ENCODE peak calls at places on chromosome 20, in four cellular contexts. S, M, B and D are unnamed samples.

GRCh38 chr20:4101271-4101670 is 85.9 kb upstream of the RNF24 start:
- DNase-seq in B (no peak), S (no peak), M (no peak), D (no peak)

GRCh38 chr20:32315399-32315798 is 37.9 kb downstream of the KIF3B start:
- DNase-seq in S (no peak), B (no peak), M (no peak), D (no peak)

GRCh38 chr20:57829805-57830514 is 120.1 kb upstream of the PMEPA1 start:
- DNase-seq in S (no peak), M (no peak), B (no peak), D (no peak)

GRCh38 chr20:32598606-32599005 is 13.5 kb upstream of the NOL4L start:
- DNase-seq in B (no peak), M (no peak), S (no peak), D (no peak)

GRCh38 chr20:43392561-43392960 is 65.1 kb upstream of the SRSF6 start:
- DNase-seq in M (no peak), B (peak), S (no peak), D (no peak)

GRCh38 chr20:31587545-31588389 is 17.3 kb upstream of the ID1 start:
- DNase-seq in B (no peak), S (no peak), M (no peak), D (no peak)

GRCh38 chr20:22414354-22414753 is 170.0 kb downstream of the FOXA2 start:
- DNase-seq in S (no peak), B (no peak), M (no peak), D (no peak)

GRCh38 chr20:14997791-14998190 is 660.4 kb upstream of the FLRT3 start:
- DNase-seq in B (no peak), S (peak), M (no peak), D (no peak)

GRCh38 chr20:43658723-43659419 is 8.0 kb upstream of the MYBL2 start:
- DNase-seq in M (no peak), B (no peak), S (no peak), D (no peak)

GRCh38 chr20:38131588-38132121 is 33.4 kb downstream of the TGM2 start:
- DNase-seq in S (no peak), M (no peak), B (no peak), D (no peak)

GRCh38 chr20:5923493-5923892 is 26.8 kb downstream of the TRMT6 start:
- DNase-seq in B (no peak), M (no peak), S (no peak), D (no peak)

GRCh38 chr20:12847862-12848261 is 160.9 kb upstream of the SPTLC3 start:
- DNase-seq in B (no peak), M (no peak), S (peak), D (no peak)

GRCh38 chr20:37955511-37955910 is 52.6 kb downstream of the VSTM2L start:
- DNase-seq in M (no peak), B (no peak), S (no peak), D (no peak)

GRCh38 chr20:63844384-63845025 is 13.4 kb upstream of the ZBTB46 start:
- DNase-seq in M (no peak), S (no peak), B (no peak), D (no peak)

GRCh38 chr20:22312744-22313346 is 271.5 kb downstream of the FOXA2 start:
- DNase-seq in M (peak), S (peak), B (no peak), D (no peak)

GRCh38 chr20:11852801-11853200 is 64.9 kb upstream of the BTBD3 start:
- DNase-seq in M (no peak), S (peak), B (no peak), D (no peak)

GRCh38 chr20:44052166-44052565 is 134.8 kb downstream of the JPH2 start:
- DNase-seq in B (no peak), S (no peak), M (no peak), D (no peak)

GRCh38 chr20:2701671-2702081 is 9.1 kb downstream of the EBF4 start:
- DNase-seq in S (no peak), M (no peak), B (peak), D (no peak)

GRCh38 chr20:50645253-50646068 is 45.9 kb downstream of the RIPOR3 start:
- DNase-seq in B (peak), M (no peak), S (peak), D (no peak)

GRCh38 chr20:52171025-52171424 is 20.6 kb downstream of the ZFP64 start:
- DNase-seq in S (no peak), B (no peak), M (no peak), D (no peak)

GRCh38 chr20:41247523-41248370 is 69.8 kb downstream of the ZHX3 start:
- DNase-seq in S (no peak), B (no peak), M (no peak), D (no peak)

GRCh38 chr20:34350095-34350494 is 13.0 kb upstream of the ITCH start:
- DNase-seq in M (no peak), S (no peak), B (no peak), D (no peak)

GRCh38 chr20:43960231-43960630 is 45.6 kb downstream of the TOX2 start:
- DNase-seq in M (no peak), B (no peak), S (no peak), D (no peak)

GRCh38 chr20:41594514-41595322 is 23.5 kb downstream of the CHD6 start:
- DNase-seq in M (no peak), S (no peak), B (no peak), D (no peak)

GRCh38 chr20:11337361-11338130 is 580.1 kb upstream of the BTBD3 start:
- DNase-seq in S (no peak), B (no peak), M (no peak), D (no peak)

GRCh38 chr20:37270586-37271420 is 9.2 kb upstream of the GHRH start:
- DNase-seq in B (no peak), S (no peak), M (peak), D (peak)

GRCh38 chr20:14960837-14961236 is 623.4 kb upstream of the FLRT3 start:
- DNase-seq in M (no peak), S (no peak), B (no peak), D (no peak)

GRCh38 chr20:2585811-2586210 is 49.4 kb downstream of the TMC2 start:
- DNase-seq in S (peak), B (no peak), M (no peak), D (no peak)

GRCh38 chr20:5002077-5002413 is 735 bp upstream of the SLC23A2 start:
- DNase-seq in B (no peak), S (no peak), M (no peak), D (no peak)

GRCh38 chr20:32004963-32005362 is 5.3 kb upstream of the CCM2L start:
- DNase-seq in S (peak), M (no peak), B (no peak), D (no peak)

GRCh38 chr20:4341804-4342560 is 326.6 kb upstream of the RNF24 start:
- DNase-seq in M (no peak), B (no peak), S (peak), D (no peak)

GRCh38 chr20:53706008-53706481 is 112.4 kb upstream of the ZNF217 start:
- DNase-seq in S (no peak), B (no peak), M (no peak), D (no peak)

GRCh38 chr20:9835302-9835701 is 3.6 kb downstream of the PAK5 start:
- DNase-seq in M (no peak), S (no peak), B (no peak), D (no peak)

GRCh38 chr20:9838035-9838377 is 870 bp downstream of the PAK5 start:
- DNase-seq in M (no peak), S (peak), B (no peak), D (no peak)

GRCh38 chr20:9838378-9839295 is at the start of gene PAK5:
- DNase-seq in B (peak), M (no peak), S (peak), D (no peak)

GRCh38 chr20:9837634-9838033 is 1.2 kb downstream of the PAK5 start:
- DNase-seq in B (no peak), S (no peak), M (no peak), D (no peak)

DNA sequence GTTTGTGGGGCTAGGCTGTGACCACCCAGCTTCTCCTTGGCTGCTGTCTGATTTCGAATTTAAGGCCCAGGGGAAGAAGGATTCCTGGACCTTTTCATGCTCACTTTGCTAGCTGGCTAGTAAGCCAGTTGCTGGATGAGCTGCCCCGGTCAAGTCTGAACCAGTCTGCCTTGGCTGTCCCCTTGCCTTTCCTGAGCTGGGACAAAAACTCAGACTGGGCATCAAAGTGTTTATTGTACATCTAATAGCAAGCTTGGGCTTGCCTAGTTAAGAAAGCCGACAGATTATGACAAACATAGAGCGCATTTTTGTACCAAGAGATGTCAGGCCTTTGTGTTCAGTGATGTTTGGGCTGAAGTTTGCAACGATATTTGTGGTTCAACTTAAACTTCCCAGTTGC is 750 bp upstream of the PAK5 start:
- DNase-seq in B (no peak), S (peak), M (no peak), D (no peak)
- H3K4me3 ChIP-seq in B (no peak), S (no peak), M (no peak), D (no peak)

GRCh38 chr20:62797671-62798532 is 1.6 kb downstream of the MRGBP start:
- DNase-seq in B (no peak), S (no peak), M (no peak), D (no peak)
- TF ChIP-seq CTCF in B (no peak), S (no peak), M (no peak), D (no peak)

DNA sequence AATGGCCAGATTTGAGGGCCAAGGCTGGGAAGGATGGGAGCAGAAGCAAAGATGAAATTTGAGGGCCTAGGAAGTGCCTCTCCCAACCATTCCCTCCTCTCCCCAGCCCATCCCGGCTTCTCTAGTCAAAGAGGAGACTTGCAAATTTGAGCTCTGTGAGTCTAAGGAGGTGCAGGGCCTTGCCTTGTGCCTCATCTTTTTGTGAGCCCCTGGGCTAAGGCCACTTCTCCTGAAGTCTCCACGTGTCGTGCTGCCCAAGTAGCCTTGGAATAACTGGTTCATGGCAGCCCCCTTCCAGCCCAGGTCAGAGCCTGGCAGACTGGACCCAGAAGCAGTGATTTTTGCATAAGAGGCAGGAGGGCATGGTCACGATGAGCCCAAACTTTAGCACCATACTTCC is 6.7 kb downstream of the PTGIS start:
- DNase-seq in S (no peak), B (no peak), M (no peak), D (no peak)
- H3K4me3 ChIP-seq in S (no peak), B (no peak), M (no peak), D (no peak)

GRCh38 chr20:17142666-17143065 is 84.2 kb upstream of the PCSK2 start:
- DNase-seq in S (no peak), B (no peak), M (no peak), D (no peak)
- TF ChIP-seq CTCF in S (no peak), B (no peak), M (no peak), D (no peak)

DNA sequence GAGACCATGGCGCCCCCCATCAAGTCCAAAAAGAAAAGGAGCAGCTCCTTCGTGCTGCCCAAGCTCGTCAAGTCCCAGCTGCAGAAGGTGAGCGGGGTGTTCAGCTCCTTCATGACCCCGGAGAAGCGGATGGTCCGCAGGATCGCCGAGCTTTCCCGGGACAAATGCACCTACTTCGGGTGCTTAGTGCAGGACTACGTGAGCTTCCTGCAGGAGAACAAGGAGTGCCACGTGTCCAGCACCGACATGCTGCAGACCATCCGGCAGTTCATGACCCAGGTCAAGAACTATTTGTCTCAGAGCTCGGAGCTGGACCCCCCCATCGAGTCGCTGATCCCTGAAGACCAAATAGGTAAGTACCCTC is 41.7 kb upstream of the NAA20 start:
- DNase-seq in M (no peak), B (no peak), S (no peak), D (no peak)
- H3K4me3 ChIP-seq in M (no peak), B (peak), S (peak), D (no peak)

GRCh38 chr20:47665221-47665991 is 119.9 kb downstream of the SULF2 start:
- DNase-seq in M (no peak), S (peak), B (no peak), D (no peak)
- TF ChIP-seq CTCF in M (no peak), S (peak), B (no peak), D (no peak)

GRCh38 chr20:571754-572331 is 28.3 kb upstream of the CSNK2A1 start:
- DNase-seq in B (peak), M (no peak), S (no peak), D (no peak)
- H3K4me3 ChIP-seq in B (no peak), M (no peak), S (no peak), D (no peak)

DNA sequence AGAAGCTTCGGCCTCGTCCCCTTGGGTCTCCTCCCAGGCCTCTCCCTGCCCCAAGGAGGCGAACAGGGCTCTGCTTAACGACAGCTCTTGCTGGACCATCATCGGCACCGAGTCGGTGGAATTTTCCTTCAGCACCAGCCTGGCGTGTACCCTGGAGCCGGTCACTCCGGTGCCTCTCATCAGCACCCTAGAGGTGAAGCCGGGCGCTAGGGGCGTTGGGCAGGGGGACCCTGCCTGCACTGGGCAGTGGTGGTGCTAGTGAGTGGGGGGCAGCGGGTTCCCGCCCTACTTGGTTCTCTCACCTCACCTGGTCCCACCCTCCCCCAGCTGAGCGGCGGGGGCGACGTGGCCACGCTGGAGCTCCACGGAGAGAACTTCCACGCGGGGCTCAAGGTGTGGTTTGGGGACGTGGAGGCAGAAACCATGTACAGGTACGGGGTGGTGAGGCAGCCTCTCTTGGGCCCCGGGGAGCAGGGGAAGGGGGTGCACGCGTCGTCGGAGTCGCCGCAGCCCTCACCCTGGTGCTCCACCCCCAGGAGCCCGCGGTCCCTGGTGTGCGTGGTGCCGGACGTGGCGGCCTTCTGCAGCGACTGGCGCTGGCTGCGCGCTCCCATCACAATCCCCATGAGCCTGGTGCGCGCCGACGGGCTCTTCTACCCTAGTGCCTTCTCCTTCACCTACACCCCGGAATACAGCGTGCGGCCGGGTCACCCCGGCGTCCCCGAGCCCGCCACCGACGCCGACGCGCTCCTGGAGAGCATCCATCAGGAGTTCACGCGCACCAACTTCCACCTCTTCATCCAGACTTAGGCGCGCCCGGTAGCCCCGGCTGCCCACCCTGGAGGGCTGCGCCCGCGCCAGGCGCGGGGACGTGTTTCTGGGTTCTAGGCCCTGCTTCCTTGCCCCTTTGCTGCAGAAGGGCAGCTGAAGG is 8.3 kb upstream of the MATN4 start:
- DNase-seq in B (no peak), S (no peak), M (no peak), D (no peak)
- TF ChIP-seq CTCF in B (no peak), S (no peak), M (no peak), D (no peak)